ENCODE peak calls at places on chromosome 21, in five cellular contexts. C is dorsolateral prefrontal cortex, W is GM20000, K is omental fat pad, F is osteoblast. B is an unnamed sample.

GRCh38 chr21:37087188-37087587 is 14.1 kb downstream of the TTC3 start:
- DNase-seq in C (peak; percentile 12), W (no peak), K (no peak), F (no peak), B (no peak)

GRCh38 chr21:34553199-34553952 is 41.4 kb upstream of the KCNE1 start:
- DNase-seq in C (no peak), W (no peak), K (no peak), F (no peak), B (no peak)

GRCh38 chr21:26365849-26366248 is 195.3 kb upstream of the APP start:
- DNase-seq in C (no peak), W (no peak), K (no peak), F (no peak), B (no peak)

GRCh38 chr21:26449161-26449560 is 123.9 kb downstream of the CYYR1 start:
- DNase-seq in C (no peak), W (no peak), K (no peak), F (peak; percentile 52), B (no peak)

GRCh38 chr21:38244885-38245869 is 11.6 kb upstream of the KCNJ15 start:
- DNase-seq in C (no peak), W (peak; percentile 51), K (no peak), F (peak; percentile 82), B (no peak)

GRCh38 chr21:42459583-42460215 is 36.3 kb downstream of the RSPH1 start:
- DNase-seq in C (no peak), W (no peak), K (no peak), F (no peak), B (no peak)

GRCh38 chr21:40752125-40752524 is 94.8 kb downstream of the DSCAM start:
- DNase-seq in C (no peak), W (no peak), K (no peak), F (no peak), B (no peak)

GRCh38 chr21:26490771-26491170 is 82.3 kb downstream of the CYYR1 start:
- DNase-seq in C (no peak), W (no peak), K (no peak), F (no peak), B (no peak)

GRCh38 chr21:42548687-42549406 is 35.2 kb downstream of the SLC37A1 start:
- DNase-seq in C (no peak), W (no peak), K (no peak), F (no peak), B (no peak)

GRCh38 chr21:46111857-46112730 is 14.2 kb downstream of the COL6A2 start:
- DNase-seq in C (no peak), W (no peak), K (peak; percentile 18), F (peak; percentile 80), B (peak; percentile 13)

GRCh38 chr21:41769933-41770332 is 3.1 kb upstream of the RIPK4 start:
- DNase-seq in C (no peak), W (no peak), K (no peak), F (no peak), B (no peak)

GRCh38 chr21:17514124-17514481 is 1.3 kb downstream of the CXADR start:
- DNase-seq in C (no peak), W (no peak), K (no peak), F (no peak), B (no peak)

GRCh38 chr21:26374817-26375216 is 198.3 kb downstream of the CYYR1 start:
- DNase-seq in C (no peak), W (no peak), K (no peak), F (no peak), B (no peak)

GRCh38 chr21:10463156-10463555 is 58.2 kb upstream of the TPTE start:
- DNase-seq in C (no peak), W (no peak), K (no peak), F (peak; percentile 72), B (no peak)

GRCh38 chr21:29947119-29947518 is 7.3 kb upstream of the GRIK1 start:
- DNase-seq in C (no peak), W (no peak), K (no peak), F (no peak), B (no peak)

GRCh38 chr21:29351691-29352090 is 53.0 kb downstream of the BACH1 start:
- DNase-seq in C (no peak), W (no peak), K (no peak), F (peak; percentile 85), B (no peak)

GRCh38 chr21:35737899-35738341 is 322.4 kb downstream of the SETD4 start:
- DNase-seq in C (no peak), W (no peak), K (no peak), F (peak; percentile 86), B (no peak)

GRCh38 chr21:33324311-33325221 is at the start of gene IFNAR1:
- DNase-seq in C (peak; percentile 93), W (peak; percentile 91), K (peak; percentile 97), F (peak; percentile 97), B (peak; percentile 76)
- TF ChIP-seq CTCF in C (no peak), W (no peak), K (no peak), F (no peak), B (no peak)

GRCh38 chr21:15894596-15894995 is 164.8 kb downstream of the USP25 start:
- DNase-seq in C (no peak), W (no peak), K (no peak), F (peak; percentile 13), B (no peak)
- TF ChIP-seq CTCF in C (peak; percentile 53), W (no peak), K (no peak), F (peak; percentile 57), B (peak; percentile 58)

DNA sequence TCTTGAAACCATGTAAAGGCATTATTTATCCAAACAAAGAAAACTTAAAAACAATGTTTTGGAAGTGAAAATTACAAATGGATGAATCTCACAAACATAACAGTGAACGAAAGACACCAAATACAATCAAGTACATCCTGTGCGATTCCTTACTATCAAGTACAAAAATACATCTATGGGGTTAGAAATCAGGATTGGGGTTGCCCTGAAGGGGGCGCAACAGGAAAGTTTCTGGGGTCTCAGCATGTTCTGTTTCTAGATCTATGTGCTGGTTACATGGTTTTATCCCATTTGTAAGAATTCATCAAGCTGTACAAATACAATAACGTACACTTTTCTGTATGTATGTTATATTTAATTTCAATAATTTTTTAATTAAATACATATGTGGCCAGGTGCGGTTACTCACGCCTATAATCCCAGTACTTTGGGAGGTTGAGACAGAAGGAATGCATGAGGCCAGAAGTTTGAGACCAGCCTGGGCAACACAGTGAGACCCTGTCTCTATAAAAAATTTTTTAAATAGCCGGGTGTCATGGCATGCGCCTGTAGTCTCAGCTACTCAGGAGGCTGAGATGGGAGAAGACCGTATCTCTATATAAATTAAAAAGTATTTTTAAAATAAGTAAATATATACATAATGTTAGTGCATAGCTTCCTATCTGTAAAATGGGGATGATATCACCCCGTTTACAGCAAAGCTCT is 121.5 kb upstream of the SOD1 start:
- DNase-seq in C (no peak), W (no peak), K (no peak), F (no peak), B (no peak)
- TF ChIP-seq CTCF in C (no peak), W (no peak), K (no peak), F (peak; percentile 21), B (peak; percentile 10)

GRCh38 chr21:20040768-20041167 is 957.4 kb upstream of the NCAM2 start:
- DNase-seq in C (no peak), W (no peak), K (no peak), F (no peak), B (no peak)
- TF ChIP-seq CTCF in C (peak; percentile 45), W (no peak), K (no peak), F (no peak), B (peak; percentile 58)

GRCh38 chr21:23858878-23859277 is 1748.4 kb downstream of the MRPL39 start:
- DNase-seq in C (no peak), W (no peak), K (no peak), F (no peak), B (no peak)

GRCh38 chr21:23853796-23854379 is 1753.4 kb downstream of the MRPL39 start:
- DNase-seq in C (no peak), W (peak; percentile 8), K (no peak), F (no peak), B (no peak)
- TF ChIP-seq CTCF in C (peak; percentile 71), W (no peak), K (no peak), F (no peak), B (peak; percentile 38)

GRCh38 chr21:15978158-15978805 is 248.5 kb downstream of the USP25 start:
- DNase-seq in C (no peak), W (no peak), K (no peak), F (no peak), B (no peak)
- TF ChIP-seq CTCF in C (no peak), W (no peak), K (no peak), F (no peak), B (no peak)

GRCh38 chr21:44337941-44338895 is 972 bp downstream of the CFAP410 start:
- DNase-seq in C (peak; percentile 53), W (peak; percentile 70), K (no peak), F (peak; percentile 96), B (no peak)
- TF ChIP-seq CTCF in C (peak; percentile 35), W (no peak), K (no peak), F (peak; percentile 44), B (no peak)

B was measured in D721Med.